ENCODE peak calls at places on chromosomes 13 and 19, in five cellular contexts. D is tibial nerve, P is IMR-90, Y is breast epithelium, Q is HCT116. G is an unnamed sample. For H3K4me1, the result is how much of the 10 kb centered on the place peaks cover.

GRCh38 chr19:10968527-10969081 is 7.8 kb downstream of the SMARCA4 start:
- DNase-seq in Q (no peak), Y (no peak), P (no peak), D (no peak), G (no peak)

GRCh38 chr13:108734676-108735075 is 105.3 kb downstream of the MYO16 start:
- DNase-seq in P (no peak), Q (peak), D (no peak), Y (no peak), G (no peak)

GRCh38 chr13:29428310-29428991 is 167.0 kb downstream of the SLC7A1 start:
- DNase-seq in D (no peak), P (no peak), Y (no peak), Q (peak), G (no peak)

GRCh38 chr19:17104679-17105078 is 29.1 kb downstream of the MYO9B start:
- DNase-seq in Q (no peak), P (no peak), D (no peak), Y (no peak), G (no peak)

GRCh38 chr19:3679138-3679537 is 21.1 kb downstream of the PIP5K1C start:
- DNase-seq in Y (no peak), P (no peak), Q (no peak), D (no peak), G (no peak)

GRCh38 chr13:110445722-110446569 is 115.6 kb downstream of the RAB20 start:
- DNase-seq in P (peak), D (no peak), Y (no peak), Q (no peak), G (no peak)

GRCh38 chr19:29665826-29666633 is 769 bp downstream of the PLEKHF1 start:
- DNase-seq in Q (no peak), D (no peak), P (peak), Y (peak), G (peak)

GRCh38 chr19:45498411-45499195 is at the start of gene PPM1N:
- DNase-seq in Q (no peak), P (peak), D (no peak), Y (no peak), G (no peak)

GRCh38 chr19:1206733-1207301 is 1.2 kb downstream of the STK11 start:
- DNase-seq in D (no peak), Q (no peak), Y (no peak), P (no peak), G (no peak)

GRCh38 chr19:42831221-42832019 is 48.1 kb downstream of the PSG1 start:
- DNase-seq in Q (peak), Y (no peak), P (no peak), D (no peak), G (no peak)

GRCh38 chr13:110359840-110360301 is 52.8 kb downstream of the COL4A2 start:
- DNase-seq in P (peak), Q (no peak), Y (no peak), D (no peak), G (no peak)

GRCh38 chr19:18392417-18392816 is 5.0 kb downstream of the LRRC25 start:
- DNase-seq in P (no peak), D (peak), Y (no peak), Q (no peak), G (no peak)

GRCh38 chr13:109945206-109945960 is 159.0 kb upstream of the IRS2 start:
- DNase-seq in D (no peak), P (peak), Q (no peak), Y (no peak), G (no peak)

GRCh38 chr19:9917322-9917721 is 19.0 kb downstream of the OLFM2 start:
- DNase-seq in D (no peak), Q (peak), P (peak), Y (no peak), G (peak)

GRCh38 chr13:19519049-19519448 is 42.3 kb downstream of the TPTE2 start:
- DNase-seq in Q (no peak), Y (no peak), D (no peak), P (no peak), G (no peak)
- H3K4me1 ChIP-seq in Q (under half), Y (under half), D (under half), P (under half), G (under half)

GRCh38 chr13:77298403-77298802 is 28.5 kb downstream of the MYCBP2 start:
- DNase-seq in P (no peak), D (no peak), Y (no peak), Q (no peak), G (no peak)
- H3K4me3 ChIP-seq in P (no peak), D (no peak), Y (no peak), Q (no peak), G (no peak)

GRCh38 chr19:6210721-6211600 is 68.8 kb downstream of the MLLT1 start:
- DNase-seq in D (no peak), P (no peak), Y (no peak), Q (no peak), G (no peak)

GRCh38 chr19:6213696-6214585 is 65.8 kb downstream of the MLLT1 start:
- DNase-seq in Q (no peak), Y (no peak), P (no peak), D (no peak), G (no peak)

GRCh38 chr19:6213266-6213595 is 66.5 kb downstream of the MLLT1 start:
- DNase-seq in Y (no peak), Q (no peak), P (no peak), D (no peak), G (no peak)

GRCh38 chr19:6211632-6212402 is 68.0 kb downstream of the MLLT1 start:
- DNase-seq in Q (no peak), P (no peak), Y (no peak), D (no peak), G (no peak)

GRCh38 chr19:6212403-6213265 is 67.1 kb downstream of the MLLT1 start:
- DNase-seq in Y (no peak), P (no peak), D (no peak), Q (no peak), G (no peak)
- TF ChIP-seq POLR2A in Y (no peak), P (no peak), D (no peak), Q (no peak), G (no peak)

GRCh38 chr19:14553042-14553938 is 18.6 kb downstream of the NDUFB7 start:
- DNase-seq in Y (no peak), P (no peak), Q (no peak), D (no peak), G (no peak)
- H3K4me1 ChIP-seq in Y (under half), P (under half), Q (half or more), D (under half), G (under half)

DNA sequence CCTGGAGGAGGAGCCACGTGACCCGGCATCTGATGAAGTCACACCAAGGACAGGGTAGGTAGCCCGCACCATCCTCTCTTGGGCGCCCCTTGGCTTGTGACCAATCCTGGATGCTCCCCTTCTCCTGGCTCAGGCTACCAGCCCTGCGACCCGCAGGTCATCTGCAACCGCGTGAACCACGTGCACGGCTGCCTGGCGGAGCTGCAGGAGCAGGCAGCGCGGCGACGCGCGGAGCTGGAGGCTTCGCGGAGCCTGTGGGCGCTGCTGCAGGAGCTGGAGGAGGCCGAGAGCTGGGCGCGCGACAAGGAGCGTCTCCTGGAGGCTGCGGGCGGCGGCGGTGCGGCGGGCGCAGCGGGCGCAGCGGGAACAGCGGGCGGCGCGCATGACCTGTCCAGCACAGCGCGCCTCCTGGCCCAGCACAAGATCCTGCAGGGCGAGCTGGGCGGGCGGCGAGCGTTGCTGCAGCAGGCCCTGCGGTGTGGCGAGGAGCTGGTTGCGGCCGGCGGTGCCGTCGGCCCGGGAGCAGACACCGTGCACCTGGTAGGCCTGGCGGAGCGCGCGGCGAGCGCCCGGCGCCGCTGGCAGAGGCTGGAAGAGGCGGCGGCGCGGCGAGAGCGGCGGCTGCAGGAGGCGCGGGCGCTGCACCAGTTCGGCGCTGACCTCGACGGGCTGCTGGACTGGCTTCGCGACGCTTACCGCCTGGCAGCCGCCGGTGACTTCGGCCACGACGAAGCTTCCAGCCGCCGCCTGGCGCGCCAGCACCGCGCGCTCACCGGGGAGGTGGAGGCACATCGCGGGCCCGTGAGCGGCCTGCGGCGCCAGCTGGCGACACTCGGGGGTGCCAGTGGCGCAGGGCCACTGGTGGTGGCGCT is 45.9 kb downstream of the SPTBN4 start:
- DNase-seq in Q (no peak), Y (no peak), P (peak), D (no peak), G (no peak)
- H3K4me3 ChIP-seq in Q (no peak), Y (no peak), P (no peak), D (no peak), G (no peak)

DNA sequence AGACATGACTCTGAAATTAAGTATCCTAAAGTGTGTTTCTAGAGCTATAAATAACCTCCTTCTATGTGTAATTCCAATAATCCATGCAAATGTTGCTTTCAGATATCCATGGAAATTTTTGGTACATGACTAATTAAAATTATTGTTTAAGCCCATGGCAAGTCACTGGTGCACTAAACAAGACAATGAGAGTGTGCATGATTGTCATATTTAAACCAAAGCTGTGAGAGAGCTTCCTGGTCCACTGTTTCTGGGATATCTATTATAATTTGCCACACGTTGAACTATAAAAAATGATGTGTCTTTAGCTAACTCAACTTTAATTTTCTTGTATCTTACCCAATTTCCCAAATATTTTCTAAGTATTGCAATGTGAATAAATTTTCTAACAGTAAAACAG is 55.6 kb upstream of the NBEA start:
- DNase-seq in Y (no peak), D (no peak), Q (no peak), P (no peak), G (no peak)
- TF ChIP-seq POLR2A in Y (no peak), D (no peak), Q (no peak), P (no peak), G (no peak)